ENCODE peak calls at places on chromosome 6, in five cellular contexts. A, H, I, W and O are unnamed samples.

GRCh38 chr6:119273799-119274595 is 75.6 kb downstream of the MAN1A1 start:
- DNase-seq in A (peak; percentile 88), I (no peak), W (no peak), H (no peak), O (no peak)

GRCh38 chr6:108609276-108609769 is 48.6 kb downstream of the FOXO3 start:
- DNase-seq in A (no peak), H (no peak), I (no peak), W (no peak), O (no peak)

GRCh38 chr6:144181639-144182038 is 31.3 kb downstream of the STX11 start:
- DNase-seq in I (no peak), A (no peak), H (no peak), W (no peak), O (peak; percentile 33)

GRCh38 chr6:104431096-104431495 is 428.6 kb downstream of the HACE1 start:
- DNase-seq in A (no peak), I (no peak), H (no peak), W (no peak), O (no peak)

GRCh38 chr6:69279805-69280204 is 517.0 kb downstream of the LMBRD1 start:
- DNase-seq in H (no peak), I (no peak), A (no peak), W (no peak), O (no peak)

GRCh38 chr6:158518196-158519127 is 41.4 kb upstream of the TMEM181 start:
- DNase-seq in H (peak; percentile 26), A (peak; percentile 72), W (peak; percentile 27), I (peak; percentile 27), O (peak; percentile 77)

GRCh38 chr6:14129572-14129971 is 12.0 kb downstream of the CD83 start:
- DNase-seq in H (no peak), I (no peak), W (peak; percentile 56), A (peak; percentile 65), O (peak; percentile 79)

GRCh38 chr6:63839485-63839884 is 203.9 kb downstream of the PHF3 start:
- DNase-seq in H (no peak), I (no peak), W (no peak), A (no peak), O (no peak)

GRCh38 chr6:135274561-135275293 is 93.6 kb downstream of the MYB start:
- DNase-seq in I (no peak), H (no peak), W (no peak), A (no peak), O (no peak)

GRCh38 chr6:44219815-44220784 is 3.3 kb upstream of the SLC29A1 start:
- DNase-seq in H (no peak), W (no peak), I (no peak), A (no peak), O (no peak)

GRCh38 chr6:138981416-138981815 is 6.6 kb downstream of the REPS1 start:
- DNase-seq in H (no peak), I (no peak), W (no peak), A (no peak), O (no peak)

GRCh38 chr6:33627876-33628275 is 6.8 kb downstream of the ITPR3 start:
- DNase-seq in A (no peak), I (no peak), W (no peak), H (no peak), O (no peak)

GRCh38 chr6:25774120-25774730 is 19.7 kb downstream of the SLC17A4 start:
- DNase-seq in A (no peak), I (no peak), W (no peak), H (no peak), O (no peak)

GRCh38 chr6:167405778-167406532 is 81.1 kb downstream of the TTLL2 start:
- DNase-seq in A (no peak), W (no peak), I (no peak), H (no peak), O (no peak)

GRCh38 chr6:28769626-28770402 is 154.0 kb downstream of the TRIM27 start:
- DNase-seq in W (no peak), I (no peak), H (no peak), A (peak; percentile 33), O (no peak)

GRCh38 chr6:132259070-132259469 is 142.2 kb downstream of the MOXD1 start:
- DNase-seq in H (no peak), I (no peak), A (peak; percentile 14), W (no peak), O (peak; percentile 19)

GRCh38 chr6:133567656-133568055 is 321.3 kb upstream of the TCF21 start:
- DNase-seq in H (no peak), W (no peak), I (no peak), A (no peak), O (no peak)

GRCh38 chr6:47302043-47302442 is 7.7 kb downstream of the TNFRSF21 start:
- DNase-seq in A (no peak), W (no peak), I (no peak), H (no peak), O (no peak)

GRCh38 chr6:33199687-33200233 is 705 bp downstream of the RXRB start:
- DNase-seq in H (no peak), I (no peak), W (peak; percentile 32), A (no peak), O (peak; percentile 32)

GRCh38 chr6:137827977-137828815 is 38.9 kb upstream of the TNFAIP3 start:
- DNase-seq in A (no peak), H (no peak), I (no peak), W (no peak), O (no peak)

GRCh38 chr6:42744351-42744890 is 1.5 kb downstream of the TBCC start:
- DNase-seq in A (no peak), H (no peak), I (no peak), W (no peak), O (no peak)

GRCh38 chr6:110642711-110643110 is 166.3 kb upstream of the SLC22A16 start:
- DNase-seq in A (no peak), I (no peak), W (no peak), H (no peak), O (no peak)

GRCh38 chr6:89118931-89119330 is 1.1 kb upstream of the SRSF12 start:
- DNase-seq in A (no peak), H (no peak), I (no peak), W (no peak), O (no peak)

GRCh38 chr6:17202526-17202925 is 78.6 kb upstream of the RBM24 start:
- DNase-seq in H (no peak), I (no peak), A (no peak), W (no peak), O (no peak)

GRCh38 chr6:45371924-45372582 is 5.7 kb downstream of the SUPT3H start:
- DNase-seq in W (no peak), H (no peak), A (no peak), I (no peak), O (no peak)

GRCh38 chr6:36947570-36948351 is 6.8 kb upstream of the PI16 start:
- DNase-seq in H (no peak), A (no peak), W (peak; percentile 16), I (no peak), O (no peak)

GRCh38 chr6:130406935-130407532 is 41.2 kb downstream of the TMEM200A start:
- DNase-seq in A (no peak), I (no peak), W (no peak), H (no peak), O (no peak)

GRCh38 chr6:81938014-81938761 is 185.7 kb upstream of the TENT5A start:
- DNase-seq in A (peak; percentile 92), W (no peak), I (no peak), H (no peak), O (no peak)

GRCh38 chr6:53765270-53765669 is 29.5 kb upstream of the LRRC1 start:
- DNase-seq in A (no peak), H (no peak), W (no peak), I (no peak), O (no peak)

GRCh38 chr6:31776961-31777666 is at the start of gene VWA7:
- DNase-seq in W (peak; percentile 75), A (peak; percentile 37), H (peak; percentile 52), I (peak; percentile 26), O (peak; percentile 63)

GRCh38 chr6:128336436-128337095 is 183.8 kb downstream of the PTPRK start:
- DNase-seq in H (no peak), W (no peak), I (no peak), A (no peak), O (no peak)